ENCODE peak calls at places on chromosome 7, in six cellular contexts. R, C, F, L, Q and O are unnamed samples.

GRCh38 chr7:139709460-139709859 is 68.3 kb downstream of the HIPK2 start:
- DNase-seq in L (no peak), Q (peak; percentile 78), F (no peak), R (no peak), C (no peak), O (no peak)

GRCh38 chr7:45501788-45502187 is 72.4 kb upstream of the ADCY1 start:
- DNase-seq in L (no peak), R (no peak), Q (no peak), C (no peak), F (no peak), O (no peak)

GRCh38 chr7:106583133-106583532 is 77.8 kb downstream of the CCDC71L start:
- DNase-seq in Q (no peak), F (no peak), R (no peak), C (no peak), L (no peak), O (no peak)

GRCh38 chr7:155466814-155467675 is 9.1 kb downstream of the EN2 start:
- DNase-seq in R (peak; percentile 74), Q (no peak), L (no peak), C (no peak), F (no peak), O (no peak)

GRCh38 chr7:132614428-132615076 is 38.3 kb upstream of the PLXNA4 start:
- DNase-seq in Q (no peak), L (peak; percentile 34), R (no peak), C (no peak), F (peak; percentile 22), O (peak; percentile 14)

GRCh38 chr7:73533742-73534141 is 11.6 kb upstream of the BAZ1B start:
- DNase-seq in C (no peak), R (no peak), F (no peak), Q (no peak), L (no peak), O (no peak)

GRCh38 chr7:15178065-15178464 is 275.5 kb upstream of the DGKB start:
- DNase-seq in C (no peak), L (no peak), R (no peak), F (no peak), Q (no peak), O (no peak)

GRCh38 chr7:140019606-140020005 is 43.1 kb downstream of the PARP12 start:
- DNase-seq in C (no peak), L (no peak), Q (no peak), R (no peak), F (no peak), O (no peak)

GRCh38 chr7:4226166-4226857 is 455.8 kb upstream of the FOXK1 start:
- DNase-seq in R (no peak), C (no peak), Q (no peak), L (no peak), F (no peak), O (no peak)

GRCh38 chr7:138345567-138345966 is 114.5 kb upstream of the TRIM24 start:
- DNase-seq in R (no peak), C (no peak), F (no peak), Q (no peak), L (no peak), O (no peak)

GRCh38 chr7:134395604-134396003 is 63.3 kb downstream of the AKR1B1 start:
- DNase-seq in F (no peak), C (no peak), L (no peak), Q (no peak), R (no peak), O (no peak)

GRCh38 chr7:22604246-22604645 is 104.3 kb upstream of the STEAP1B start:
- DNase-seq in L (no peak), C (no peak), R (no peak), Q (no peak), F (no peak), O (no peak)

GRCh38 chr7:104529567-104529966 is 201.2 kb downstream of the LHFPL3 start:
- DNase-seq in F (no peak), R (no peak), C (no peak), Q (no peak), L (no peak), O (no peak)

GRCh38 chr7:16652888-16653287 is 6.9 kb downstream of the BZW2 start:
- DNase-seq in R (no peak), F (no peak), Q (no peak), L (no peak), C (no peak), O (no peak)

GRCh38 chr7:94123136-94123535 is 119.0 kb upstream of the BET1 start:
- DNase-seq in R (no peak), C (no peak), F (no peak), L (no peak), Q (no peak), O (no peak)

GRCh38 chr7:51009716-51010496 is 227.2 kb upstream of the GRB10 start:
- DNase-seq in R (no peak), F (no peak), L (peak; percentile 77), Q (no peak), C (no peak), O (no peak)

GRCh38 chr7:36388423-36388822 is 1.2 kb upstream of the ANLN start:
- DNase-seq in R (no peak), L (no peak), F (no peak), C (no peak), Q (no peak), O (no peak)

GRCh38 chr7:36391436-36392198 is 2.0 kb downstream of the ANLN start:
- DNase-seq in C (no peak), R (no peak), F (no peak), L (no peak), Q (no peak), O (no peak)

GRCh38 chr7:36389371-36390198 is at the start of gene ANLN:
- DNase-seq in Q (peak; percentile 97), L (peak; percentile 93), F (peak; percentile 95), C (peak; percentile 80), R (peak; percentile 97), O (no peak)

GRCh38 chr7:36390199-36391090 is 783 bp downstream of the ANLN start:
- DNase-seq in R (peak; percentile 88), L (peak; percentile 75), Q (peak; percentile 74), C (peak; percentile 19), F (peak; percentile 75), O (no peak)

GRCh38 chr7:36387437-36388345 is 2.0 kb upstream of the ANLN start:
- DNase-seq in C (no peak), Q (no peak), L (no peak), R (no peak), F (no peak), O (no peak)
- H3K4me3 ChIP-seq in C (no peak overlapping the region), Q (no peak overlapping the region), L (no peak overlapping the region), R (no peak overlapping the region), F (no peak overlapping the region), O (no peak overlapping the region)

GRCh38 chr7:41979834-41980307 is 257.1 kb downstream of the GLI3 start:
- DNase-seq in R (no peak), Q (no peak), L (no peak), F (no peak), C (no peak), O (no peak)
- H3K4me1 ChIP-seq in R (no peaks in the 10 kb centered on the region), Q (peaks cover 31% of the 10 kb centered on the region), L (peaks cover 14% of the 10 kb centered on the region), F (peaks cover 6% of the 10 kb centered on the region), C (no peaks in the 10 kb centered on the region), O (peaks cover 59% of the 10 kb centered on the region)

GRCh38 chr7:6588566-6588965 is 1.3 kb upstream of the INTS15 start:
- DNase-seq in F (no peak), R (no peak), L (no peak), Q (no peak), C (no peak), O (no peak)

GRCh38 chr7:6590645-6591110 is 857 bp downstream of the INTS15 start:
- DNase-seq in L (no peak), R (no peak), C (no peak), F (no peak), Q (no peak), O (no peak)

GRCh38 chr7:6589829-6590644 is at the start of gene INTS15:
- DNase-seq in R (peak; percentile 96), Q (peak; percentile 83), C (peak; percentile 80), L (peak; percentile 74), F (peak; percentile 87), O (no peak)

DNA sequence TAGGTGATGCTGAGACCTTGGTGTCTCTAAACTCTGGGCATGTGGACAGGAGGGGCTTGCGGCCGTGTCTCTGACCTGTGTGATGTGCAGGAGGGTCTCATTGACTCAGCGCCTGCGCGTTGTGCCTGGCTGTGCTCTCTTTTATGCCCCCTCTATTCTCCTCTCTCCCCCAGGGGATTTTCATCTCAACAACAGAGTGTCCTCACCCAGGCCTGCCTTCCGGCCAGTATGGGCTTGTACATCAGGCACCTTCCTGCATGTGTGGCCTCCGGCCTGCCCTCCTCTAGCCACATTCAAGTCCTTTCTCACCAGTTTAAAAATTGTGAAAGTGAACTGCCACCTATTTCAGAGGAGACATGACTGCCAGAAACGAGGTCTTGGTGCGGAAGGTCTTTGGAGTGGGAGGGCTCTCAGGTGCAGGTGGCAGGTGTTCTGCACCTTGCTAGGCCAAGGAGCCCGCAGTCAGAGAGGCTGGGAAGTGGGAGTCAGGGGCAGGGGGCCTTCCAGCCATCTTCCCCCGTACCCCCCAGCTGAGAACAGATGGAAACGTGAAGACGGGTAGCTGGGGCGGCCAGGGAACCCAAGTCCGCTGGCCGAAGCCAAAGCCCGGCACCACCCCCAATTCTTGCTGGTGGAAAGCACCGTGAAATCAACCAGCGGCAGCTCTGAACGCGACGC is 531 bp upstream of the INTS15 start:
- DNase-seq in R (no peak), L (no peak), F (no peak), Q (no peak), C (no peak), O (no peak)
- H3K4me3 ChIP-seq in R (no peak overlapping the region), L (peak overlapping the region; percentile 93), F (peak overlapping the region; percentile 80), Q (peak overlapping the region; percentile 75), C (peak overlapping the region; percentile 31), O (peak overlapping the region; percentile 74)

GRCh38 chr7:29940199-29940598 is 49.4 kb downstream of the SCRN1 start:
- DNase-seq in Q (no peak), F (no peak), C (no peak), R (no peak), L (no peak), O (no peak)

GRCh38 chr7:29935111-29935510 is 54.5 kb downstream of the SCRN1 start:
- DNase-seq in L (no peak), F (no peak), Q (no peak), C (no peak), R (no peak), O (no peak)

DNA sequence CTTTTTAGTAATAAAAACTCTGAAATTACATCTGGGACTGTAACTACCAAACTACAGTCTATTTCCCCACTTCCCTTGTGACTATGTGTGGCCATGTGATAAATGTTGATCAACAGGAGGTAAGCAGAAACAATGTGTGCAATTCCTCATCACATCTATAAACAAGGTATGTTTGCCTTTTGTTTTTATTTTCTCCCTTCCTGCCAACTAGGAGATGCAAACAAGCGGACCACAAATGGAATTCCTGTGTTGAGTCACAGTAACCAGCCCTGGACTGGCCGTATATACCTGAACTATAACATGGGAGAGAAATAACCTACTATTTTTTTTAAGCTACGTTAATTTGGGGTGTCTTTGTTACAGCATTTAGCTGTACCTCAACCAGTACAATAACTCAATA is 52.5 kb downstream of the SCRN1 start:
- DNase-seq in C (no peak), R (no peak), Q (no peak), F (no peak), L (no peak), O (no peak)
- H3K4me1 ChIP-seq in C (no peaks in the 10 kb centered on the region), R (no peaks in the 10 kb centered on the region), Q (no peaks in the 10 kb centered on the region), F (no peaks in the 10 kb centered on the region), L (no peaks in the 10 kb centered on the region), O (no peaks in the 10 kb centered on the region)

DNA sequence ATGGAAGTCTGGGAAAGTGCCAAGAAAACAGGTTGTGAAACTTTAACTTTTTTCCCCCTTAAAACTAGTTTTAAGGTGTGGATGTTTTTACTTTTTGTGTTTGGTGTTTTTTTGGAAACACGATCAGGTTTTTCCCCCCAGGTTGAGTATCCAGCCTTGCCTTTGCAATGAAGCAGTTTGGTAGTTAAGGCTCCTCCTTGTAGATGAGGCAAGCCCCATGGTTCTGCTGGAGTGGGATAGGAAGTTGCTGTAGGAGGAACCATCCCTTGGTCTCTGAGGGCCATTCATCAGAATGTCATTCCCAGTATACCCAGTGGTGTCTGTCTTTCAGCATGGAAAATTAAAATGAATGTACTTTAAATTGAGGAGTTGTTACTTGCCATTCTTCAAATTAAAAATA is 2.7 kb downstream of the CUL1 start:
- DNase-seq in L (no peak), F (no peak), C (no peak), R (no peak), Q (no peak), O (no peak)
- H3K4me3 ChIP-seq in L (no peak overlapping the region), F (no peak overlapping the region), C (no peak overlapping the region), R (no peak overlapping the region), Q (peak overlapping the region; percentile 69), O (no peak overlapping the region)